ENCODE peak calls at places on chromosomes 16 and 17, in seven cellular contexts. B, O, R, A, Z, D and S are unnamed samples.
A peak's percentile ranks its signal among the peaks of the same experiment; 100 is the strongest.

GRCh38 chr16:68078726-68079615 is 6.2 kb upstream of the NFATC3 start:
- DNase-seq in R (no peak), D (no peak), O (no peak), B (no peak), Z (no peak), A (no peak), S (no peak)

GRCh38 chr17:7560172-7561027 is 1.3 kb upstream of the SENP3 start:
- DNase-seq in R (no peak), O (peak; percentile 55), B (no peak), Z (no peak), A (peak; percentile 64), D (peak; percentile 67), S (no peak)

GRCh38 chr16:24670623-24671454 is 58.6 kb upstream of the TNRC6A start:
- DNase-seq in D (peak; percentile 81), A (no peak), R (no peak), B (no peak), O (no peak), Z (no peak), S (no peak)

GRCh38 chr17:83064021-83064731 is 15.2 kb upstream of the METRNL start:
- DNase-seq in A (no peak), B (no peak), R (no peak), O (no peak), Z (no peak), D (peak; percentile 21), S (no peak)

GRCh38 chr17:38507921-38508569 is 79.8 kb downstream of the ARHGAP23 start:
- DNase-seq in Z (no peak), R (no peak), D (no peak), O (no peak), B (no peak), A (peak; percentile 39), S (no peak)

GRCh38 chr17:79728169-79728907 is 2.4 kb upstream of the ENPP7 start:
- DNase-seq in B (peak; percentile 88), Z (peak; percentile 49), D (peak; percentile 99), O (peak; percentile 97), R (peak; percentile 86), A (peak; percentile 88), S (peak; percentile 99)

GRCh38 chr17:45405250-45406086 is 27.2 kb downstream of the ARHGAP27 start:
- DNase-seq in Z (peak; percentile 99), B (no peak), D (peak; percentile 94), O (peak; percentile 96), R (no peak), A (no peak), S (no peak)

GRCh38 chr17:61168506-61168905 is 231.1 kb upstream of the TBX2 start:
- DNase-seq in O (no peak), D (no peak), R (no peak), Z (no peak), A (no peak), B (no peak), S (no peak)

GRCh38 chr17:61285483-61286320 is 113.9 kb upstream of the TBX2 start:
- DNase-seq in R (no peak), Z (no peak), D (no peak), B (no peak), O (no peak), A (no peak), S (no peak)

GRCh38 chr16:29806641-29807425 is 504 bp downstream of the MAZ start:
- DNase-seq in A (peak; percentile 76), O (peak; percentile 61), R (no peak), Z (no peak), D (peak; percentile 70), B (no peak), S (peak; percentile 42)

GRCh38 chr17:67800495-67800928 is 24.8 kb upstream of the BPTF start:
- DNase-seq in Z (peak; percentile 59), D (peak; percentile 85), A (peak; percentile 83), R (peak; percentile 59), O (peak; percentile 74), B (peak; percentile 83), S (peak; percentile 90)

GRCh38 chr17:75524971-75525805 is at the start of gene LLGL2:
- DNase-seq in A (peak; percentile 83), O (peak; percentile 96), D (peak; percentile 99), Z (no peak), B (peak; percentile 86), R (no peak), S (peak; percentile 94)

GRCh38 chr17:62720126-62720850 is 87.8 kb downstream of the MARCHF10 start:
- DNase-seq in Z (no peak), D (no peak), O (peak; percentile 46), R (peak; percentile 33), B (no peak), A (peak; percentile 36), S (peak; percentile 67)

GRCh38 chr17:31907342-31907975 is 6.0 kb upstream of the UTP6 start:
- DNase-seq in A (no peak), B (no peak), R (no peak), O (no peak), Z (no peak), D (no peak), S (no peak)

GRCh38 chr16:58821886-58822285 is 87.8 kb upstream of the GOT2 start:
- DNase-seq in O (no peak), Z (no peak), A (no peak), D (no peak), B (no peak), R (no peak), S (no peak)

GRCh38 chr16:53518550-53519416 is 15.8 kb upstream of the AKTIP start:
- DNase-seq in A (no peak), O (no peak), B (no peak), Z (no peak), D (no peak), R (peak; percentile 97), S (no peak)

GRCh38 chr17:50719924-50720805 is 762 bp downstream of the LUC7L3 start:
- DNase-seq in Z (no peak), O (no peak), B (no peak), A (no peak), D (no peak), R (no peak), S (no peak)

GRCh38 chr16:8253718-8254117 is 336.6 kb downstream of the TMEM114 start:
- DNase-seq in Z (no peak), B (no peak), A (no peak), R (no peak), O (no peak), D (no peak), S (no peak)

DNA sequence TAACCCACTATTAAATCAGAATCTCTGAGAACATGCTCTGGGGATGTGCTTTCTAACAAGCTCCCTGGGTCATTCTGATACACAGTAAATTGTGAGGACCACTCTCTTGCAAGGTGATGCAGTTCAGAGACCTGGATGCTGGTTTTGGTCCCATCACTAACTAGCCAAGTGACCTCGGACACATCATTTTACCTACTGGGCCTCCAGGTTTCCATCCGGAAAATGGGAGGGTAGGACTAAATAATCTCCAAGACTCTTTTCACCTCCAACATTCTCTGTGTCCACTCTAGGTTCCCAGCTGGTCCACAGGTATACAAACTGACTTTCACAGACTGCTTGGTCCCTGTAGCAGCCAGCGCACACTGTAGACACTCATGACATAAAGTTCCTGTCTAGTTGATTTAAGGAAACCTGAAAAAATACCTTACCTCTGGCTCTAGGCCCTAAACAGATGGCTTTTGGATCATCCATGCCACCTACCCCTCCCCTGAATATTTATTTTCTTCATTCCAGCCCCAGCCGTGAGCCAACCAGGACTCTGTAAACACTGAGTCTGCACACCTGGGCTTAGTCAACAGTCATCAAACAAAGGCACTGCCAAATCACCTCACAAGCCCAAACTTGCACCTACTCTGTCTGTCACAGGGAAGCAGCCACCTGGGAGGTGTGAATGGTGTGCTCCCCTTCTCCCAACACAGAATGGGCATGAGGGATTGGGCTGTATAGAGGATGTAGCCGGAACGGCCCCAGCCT is 51.3 kb upstream of the MRPS23 start:
- DNase-seq in Z (no peak), B (no peak), O (no peak), D (no peak), A (no peak), R (no peak), S (peak; percentile 87)
- TF ChIP-seq JUND in Z (no peak), B (no peak), O (no peak), D (no peak), A (no peak), R (no peak), S (no peak)

DNA sequence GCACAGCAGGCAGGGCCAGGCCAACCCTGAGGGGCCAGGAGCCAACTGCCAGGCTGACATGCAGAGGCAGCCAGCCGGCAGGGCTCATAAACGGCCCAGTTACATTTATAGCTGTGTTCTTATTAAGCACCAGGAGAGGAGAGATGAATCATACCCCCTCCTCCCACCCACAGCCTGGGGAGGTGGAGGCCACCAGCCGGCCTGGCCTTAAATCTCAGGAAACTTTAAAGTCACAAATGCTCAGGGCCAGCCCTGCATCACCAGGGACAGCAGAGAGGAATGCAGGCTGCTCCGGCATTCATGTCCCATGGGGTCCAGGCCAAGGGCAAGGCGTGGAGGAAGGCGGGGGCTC is 177.3 kb downstream of the TMEM132E start:
- DNase-seq in B (no peak), Z (no peak), O (no peak), D (no peak), R (no peak), A (no peak), S (no peak)
- TF ChIP-seq JUND in B (no peak), Z (no peak), O (no peak), D (no peak), R (no peak), A (no peak), S (no peak)

GRCh38 chr16:88715312-88716190 is 9.2 kb downstream of the CTU2 start:
- DNase-seq in O (no peak), Z (no peak), A (no peak), B (no peak), R (no peak), D (no peak), S (no peak)

GRCh38 chr16:88716201-88716600 is 9.9 kb downstream of the CTU2 start:
- DNase-seq in Z (no peak), D (no peak), B (no peak), R (no peak), A (no peak), O (no peak), S (no peak)

GRCh38 chr16:88713054-88713453 is 6.8 kb downstream of the CTU2 start:
- DNase-seq in A (no peak), B (no peak), D (peak; percentile 58), R (no peak), Z (no peak), O (no peak), S (no peak)

GRCh38 chr16:88713568-88714419 is 7.5 kb downstream of the CTU2 start:
- DNase-seq in A (no peak), R (no peak), D (no peak), O (peak; percentile 72), Z (no peak), B (no peak), S (no peak)

GRCh38 chr16:88714420-88715302 is 8.4 kb downstream of the CTU2 start:
- DNase-seq in O (no peak), D (no peak), R (no peak), A (no peak), B (no peak), Z (no peak), S (no peak)
- TF ChIP-seq JUND in O (no peak), D (no peak), R (no peak), A (no peak), B (no peak), Z (no peak), S (no peak)

DNA sequence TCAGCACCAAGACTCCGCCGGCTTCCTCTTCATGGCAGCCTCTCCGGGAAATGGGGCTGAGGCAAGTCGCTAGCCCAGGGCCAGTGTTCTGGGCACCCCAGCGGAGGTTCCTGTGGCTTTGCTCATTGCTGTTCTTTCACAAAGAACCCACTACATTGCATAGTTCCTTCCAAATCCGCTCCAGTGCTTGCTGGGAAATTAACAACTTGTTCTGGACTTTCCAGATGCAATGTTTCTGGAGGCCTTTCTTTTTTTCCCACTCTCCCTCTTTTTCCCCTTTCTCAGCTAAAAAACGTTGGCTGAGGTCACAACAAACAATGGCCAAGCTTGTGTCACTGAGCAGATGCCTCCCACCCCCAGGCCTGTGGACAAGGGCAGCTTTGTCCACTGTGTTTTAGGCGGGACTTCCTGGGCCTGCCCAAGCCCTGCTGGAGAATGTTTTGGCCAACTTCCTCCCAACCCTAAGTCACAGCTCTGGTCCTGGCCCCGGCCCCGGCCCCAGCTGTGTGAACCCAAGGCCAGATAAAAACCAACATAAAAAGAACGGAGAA is 131.5 kb upstream of the RCVRN start:
- DNase-seq in A (peak; percentile 52), D (no peak), O (no peak), B (no peak), Z (no peak), R (no peak), S (no peak)
- TF ChIP-seq JUND in A (no peak), D (no peak), O (no peak), B (no peak), Z (no peak), R (no peak), S (no peak)